ENCODE peak calls at places on chromosomes 5 and 9, in seven cellular contexts. C, W, Y, S, Q, F and E are unnamed samples.

GRCh38 chr9:81069923-81070322 is 619.4 kb downstream of the TLE1 start:
- DNase-seq in C (no peak), W (no peak), Y (no peak), S (no peak), Q (no peak), F (no peak), E (no peak)

GRCh38 chr9:112327718-112328450 is 5.5 kb downstream of the PTBP3 start:
- DNase-seq in C (no peak), W (no peak), Y (no peak), S (no peak), Q (no peak), F (no peak), E (no peak)

GRCh38 chr9:130342714-130343085 is 77.1 kb downstream of the HMCN2 start:
- DNase-seq in C (no peak), W (no peak), Y (no peak), S (no peak), Q (no peak), F (no peak), E (no peak)

GRCh38 chr5:124130807-124131206 is 615.6 kb downstream of the ZNF608 start:
- DNase-seq in C (no peak), W (no peak), Y (no peak), S (no peak), Q (no peak), F (no peak), E (no peak)

GRCh38 chr9:91383577-91383976 is 21.9 kb upstream of the AUH start:
- DNase-seq in C (no peak), W (no peak), Y (no peak), S (no peak), Q (no peak), F (no peak), E (no peak)

GRCh38 chr9:19720374-19720773 is 68.5 kb downstream of the SLC24A2 start:
- DNase-seq in C (no peak), W (peak; percentile 80), Y (no peak), S (no peak), Q (peak; percentile 51), F (no peak), E (no peak)

GRCh38 chr9:130997925-130998595 is 10.9 kb upstream of the LAMC3 start:
- DNase-seq in C (no peak), W (peak; percentile 92), Y (peak; percentile 57), S (peak; percentile 76), Q (peak; percentile 91), F (no peak), E (peak; percentile 44)

GRCh38 chr5:151040211-151040747 is 19.9 kb downstream of the GPX3 start:
- DNase-seq in C (no peak), W (no peak), Y (no peak), S (no peak), Q (peak; percentile 71), F (no peak), E (no peak)

GRCh38 chr5:168974081-168974480 is 326.9 kb downstream of the SLIT3 start:
- DNase-seq in C (no peak), W (no peak), Y (no peak), S (no peak), Q (no peak), F (no peak), E (no peak)

GRCh38 chr5:2685651-2686050 is 65.8 kb downstream of the IRX2 start:
- DNase-seq in C (no peak), W (no peak), Y (no peak), S (no peak), Q (peak; percentile 43), F (no peak), E (no peak)

GRCh38 chr5:175690025-175690424 is 32.2 kb downstream of the HRH2 start:
- DNase-seq in C (no peak), W (no peak), Y (no peak), S (no peak), Q (no peak), F (no peak), E (no peak)

GRCh38 chr9:36396985-36397384 is 3.1 kb downstream of the RNF38 start:
- DNase-seq in C (no peak), W (no peak), Y (no peak), S (no peak), Q (no peak), F (no peak), E (no peak)

GRCh38 chr5:139658928-139659667 is 10.9 kb downstream of the CXXC5 start:
- DNase-seq in C (peak; percentile 63), W (peak; percentile 55), Y (no peak), S (peak; percentile 66), Q (peak; percentile 91), F (no peak), E (no peak)

GRCh38 chr5:124021066-124021641 is 509.2 kb downstream of the CSNK1G3 start:
- DNase-seq in C (no peak), W (no peak), Y (no peak), S (no peak), Q (peak; percentile 37), F (no peak), E (no peak)

GRCh38 chr5:129820-130219 is 37.9 kb downstream of the PLEKHG4B start:
- DNase-seq in C (no peak), W (no peak), Y (no peak), S (no peak), Q (peak; percentile 56), F (no peak), E (no peak)

GRCh38 chr5:111887706-111888105 is 130.7 kb upstream of the NREP start:
- DNase-seq in C (no peak), W (no peak), Y (no peak), S (no peak), Q (no peak), F (no peak), E (no peak)

GRCh38 chr5:37645707-37646106 is 194.1 kb downstream of the GDNF start:
- DNase-seq in C (no peak), W (no peak), Y (no peak), S (no peak), Q (no peak), F (no peak), E (no peak)

GRCh38 chr5:55897206-55897894 is 46.2 kb downstream of the IL31RA start:
- DNase-seq in C (no peak), W (no peak), Y (no peak), S (no peak), Q (no peak), F (no peak), E (no peak)

GRCh38 chr5:98341711-98342042 is 431.8 kb upstream of the RGMB start:
- DNase-seq in C (no peak), W (no peak), Y (no peak), S (no peak), Q (no peak), F (no peak), E (no peak)

GRCh38 chr9:73151653-73152382 is at the start of gene ANXA1:
- DNase-seq in C (no peak), W (no peak), Y (peak; percentile 37), S (no peak), Q (peak; percentile 62), F (no peak), E (no peak)

DNA sequence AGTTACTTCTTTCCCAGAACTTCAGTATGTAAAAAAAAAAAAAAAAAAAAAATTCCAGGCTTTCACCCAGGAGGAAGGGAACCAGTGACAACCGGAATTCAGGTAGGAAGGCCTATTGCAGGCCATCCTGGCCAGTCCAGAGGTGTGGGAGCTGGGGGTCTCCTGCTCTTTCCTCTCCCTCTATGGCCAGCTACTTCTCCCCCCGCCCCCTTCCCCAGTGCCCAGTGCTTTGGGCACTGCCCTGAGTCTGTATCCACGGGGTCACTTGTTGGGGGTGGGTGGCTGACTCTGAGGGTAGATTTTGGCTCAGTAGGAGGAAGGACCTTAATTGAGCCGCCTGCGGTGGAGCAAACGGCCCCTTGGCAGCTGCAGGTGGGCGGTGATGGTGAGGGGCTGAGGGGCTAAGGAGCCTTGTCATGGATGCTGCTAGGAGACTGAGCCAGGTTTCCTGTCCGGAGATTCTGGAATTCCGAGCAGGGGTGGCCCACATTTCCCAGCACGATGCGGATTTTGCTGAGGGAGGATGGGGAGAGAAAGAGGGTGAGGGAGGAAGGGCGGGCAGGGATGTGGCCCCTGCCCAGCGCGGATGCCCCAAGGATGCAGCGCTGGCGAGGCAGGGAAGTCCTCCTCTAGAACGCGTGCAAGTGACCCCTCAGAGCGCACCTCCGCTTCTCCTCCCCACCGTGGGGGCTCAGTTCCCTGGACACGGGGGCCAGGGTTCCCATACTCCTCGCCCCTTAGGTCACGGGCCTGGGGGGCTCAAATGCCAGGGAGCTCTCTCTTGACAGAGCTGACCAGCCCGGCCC is 1.3 kb upstream of the PHF2 start:
- DNase-seq in C (no peak), W (peak; percentile 33), Y (no peak), S (no peak), Q (peak; percentile 23), F (no peak), E (no peak)
- H3K27ac ChIP-seq in C (peak overlapping the region; percentile 96), W (no peak overlapping the region), Y (peak overlapping the region; percentile 88), S (peak overlapping the region; percentile 94), Q (no peak overlapping the region), F (peak overlapping the region; percentile 74), E (no peak overlapping the region)

GRCh38 chr5:82355053-82355452 is 76.9 kb upstream of the RPS23 start:
- DNase-seq in C (no peak), W (no peak), Y (no peak), S (no peak), Q (no peak), F (no peak), E (no peak)

GRCh38 chr5:82354543-82354942 is 76.4 kb upstream of the RPS23 start:
- DNase-seq in C (no peak), W (no peak), Y (no peak), S (no peak), Q (no peak), F (no peak), E (no peak)

GRCh38 chr5:82356808-82357671 is 78.9 kb upstream of the RPS23 start:
- DNase-seq in C (peak; percentile 95), W (no peak), Y (peak; percentile 95), S (peak; percentile 63), Q (peak; percentile 81), F (peak; percentile 74), E (no peak)

GRCh38 chr5:82355496-82355895 is 77.3 kb upstream of the RPS23 start:
- DNase-seq in C (no peak), W (no peak), Y (no peak), S (peak; percentile 20), Q (no peak), F (no peak), E (no peak)

GRCh38 chr5:82355921-82356454 is 77.8 kb upstream of the RPS23 start:
- DNase-seq in C (no peak), W (no peak), Y (no peak), S (no peak), Q (no peak), F (no peak), E (no peak)
- H3K4me1 ChIP-seq in C (peaks cover 10% of the 10 kb centered on the region), W (peaks cover 17% of the 10 kb centered on the region), Y (peaks cover 98% of the 10 kb centered on the region), S (peaks cover 50% of the 10 kb centered on the region), Q (peaks cover 2% of the 10 kb centered on the region), F (peaks cover 8% of the 10 kb centered on the region), E (no peaks in the 10 kb centered on the region)

DNA sequence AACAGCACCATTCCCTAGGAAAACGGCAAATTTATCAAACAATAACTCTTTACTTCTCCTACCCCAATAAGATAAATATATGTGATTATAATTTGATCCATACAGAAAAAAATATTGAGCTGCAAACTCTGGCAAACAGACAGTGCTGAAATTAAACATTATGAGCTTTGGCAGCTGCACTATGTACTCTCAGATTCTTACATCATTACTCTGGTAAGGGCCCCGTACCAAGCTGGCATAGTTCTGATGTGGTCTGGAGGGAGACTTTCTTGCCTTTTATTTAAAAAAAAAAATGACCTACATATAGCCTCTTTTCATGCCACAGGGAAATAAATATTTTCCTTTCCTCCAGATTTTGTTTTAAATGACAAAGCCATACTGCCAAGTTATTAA is 95.0 kb downstream of the NR6A1 start:
- DNase-seq in C (no peak), W (no peak), Y (no peak), S (no peak), Q (no peak), F (no peak), E (no peak)
- H3K27ac ChIP-seq in C (no peak overlapping the region), W (no peak overlapping the region), Y (no peak overlapping the region), S (no peak overlapping the region), Q (no peak overlapping the region), F (no peak overlapping the region), E (no peak overlapping the region)

GRCh38 chr9:4830699-4831098 is 38.0 kb downstream of the RCL1 start:
- DNase-seq in C (no peak), W (no peak), Y (no peak), S (no peak), Q (no peak), F (no peak), E (no peak)
- H3K4me1 ChIP-seq in C (no peaks in the 10 kb centered on the region), W (no peaks in the 10 kb centered on the region), Y (no peaks in the 10 kb centered on the region), S (peaks cover 16% of the 10 kb centered on the region), Q (peaks cover 8% of the 10 kb centered on the region), F (no peaks in the 10 kb centered on the region), E (no peaks in the 10 kb centered on the region)